ENCODE peak calls at places on chromosomes 7 and 10, in six cellular contexts. One of them, this sample, is unnamed.

GRCh38 chr7:25852249-25852994 is 299.6 kb upstream of the NFE2L3 start:
- DNase-seq in psoas muscle: peak; percentile 65
- DNase-seq in chondrocyte: no peak
- DNase-seq in foreskin keratinocyte: no peak
- DNase-seq in IMR-90: no peak
- DNase-seq in WTC11: peak; percentile 53
- DNase-seq in this sample: no peak

GRCh38 chr7:54159088-54159487 is 383.1 kb upstream of the VSTM2A start:
- DNase-seq in psoas muscle: no peak
- DNase-seq in foreskin keratinocyte: no peak
- DNase-seq in chondrocyte: no peak
- DNase-seq in WTC11: no peak
- DNase-seq in IMR-90: no peak
- DNase-seq in this sample: no peak

GRCh38 chr10:126387041-126387908 is 1.0 kb downstream of the ADAM12 start:
- DNase-seq in foreskin keratinocyte: peak; percentile 57
- DNase-seq in IMR-90: peak; percentile 72
- DNase-seq in psoas muscle: peak; percentile 58
- DNase-seq in chondrocyte: no peak
- DNase-seq in WTC11: peak; percentile 80
- DNase-seq in this sample: peak; percentile 27

GRCh38 chr7:85764034-85764433 is 577.2 kb upstream of the SEMA3D start:
- DNase-seq in WTC11: no peak
- DNase-seq in psoas muscle: no peak
- DNase-seq in chondrocyte: no peak
- DNase-seq in foreskin keratinocyte: no peak
- DNase-seq in IMR-90: no peak
- DNase-seq in this sample: no peak

GRCh38 chr7:90239625-90240228 is 5.2 kb upstream of the CFAP69 start:
- DNase-seq in IMR-90: no peak
- DNase-seq in WTC11: no peak
- DNase-seq in chondrocyte: no peak
- DNase-seq in foreskin keratinocyte: no peak
- DNase-seq in psoas muscle: no peak
- DNase-seq in this sample: no peak

GRCh38 chr7:12770227-12770975 is 83.0 kb downstream of the ARL4A start:
- DNase-seq in chondrocyte: no peak
- DNase-seq in psoas muscle: no peak
- DNase-seq in IMR-90: no peak
- DNase-seq in foreskin keratinocyte: no peak
- DNase-seq in WTC11: no peak
- DNase-seq in this sample: no peak

GRCh38 chr10:16848562-16849154 is 31.4 kb upstream of the RSU1 start:
- DNase-seq in IMR-90: no peak
- DNase-seq in psoas muscle: no peak
- DNase-seq in chondrocyte: no peak
- DNase-seq in foreskin keratinocyte: peak; percentile 84
- DNase-seq in WTC11: no peak
- DNase-seq in this sample: no peak

GRCh38 chr10:114869500-114869899 is 47.9 kb downstream of the FHIP2A start:
- DNase-seq in WTC11: no peak
- DNase-seq in psoas muscle: no peak
- DNase-seq in chondrocyte: no peak
- DNase-seq in IMR-90: peak; percentile 87
- DNase-seq in foreskin keratinocyte: peak; percentile 75
- DNase-seq in this sample: no peak

GRCh38 chr7:41447106-41448042 is 255.5 kb downstream of the INHBA start:
- DNase-seq in psoas muscle: no peak
- DNase-seq in WTC11: no peak
- DNase-seq in chondrocyte: no peak
- DNase-seq in foreskin keratinocyte: no peak
- DNase-seq in IMR-90: peak; percentile 36
- DNase-seq in this sample: no peak

GRCh38 chr7:128713794-128714193 is 25.4 kb upstream of the CALU start:
- DNase-seq in IMR-90: peak; percentile 11
- DNase-seq in WTC11: no peak
- DNase-seq in chondrocyte: no peak
- DNase-seq in foreskin keratinocyte: peak; percentile 79
- DNase-seq in psoas muscle: no peak
- DNase-seq in this sample: no peak

GRCh38 chr7:99489235-99489634 is 10.8 kb downstream of the ZNF394 start:
- DNase-seq in chondrocyte: no peak
- DNase-seq in psoas muscle: peak; percentile 13
- DNase-seq in WTC11: no peak
- DNase-seq in foreskin keratinocyte: no peak
- DNase-seq in IMR-90: no peak
- DNase-seq in this sample: no peak

GRCh38 chr7:92246363-92247101 is 758 bp downstream of the ANKIB1 start:
- DNase-seq in IMR-90: peak; percentile 18
- DNase-seq in foreskin keratinocyte: peak; percentile 38
- DNase-seq in WTC11: peak; percentile 62
- DNase-seq in chondrocyte: no peak
- DNase-seq in psoas muscle: no peak
- DNase-seq in this sample: peak; percentile 59

GRCh38 chr10:61404771-61405170 is 48.4 kb downstream of the TMEM26 start:
- DNase-seq in IMR-90: peak; percentile 67
- DNase-seq in WTC11: no peak
- DNase-seq in chondrocyte: no peak
- DNase-seq in psoas muscle: no peak
- DNase-seq in foreskin keratinocyte: peak; percentile 34
- DNase-seq in this sample: no peak

GRCh38 chr7:409344-410281 is 110.0 kb downstream of the PDGFA start:
- DNase-seq in IMR-90: no peak
- DNase-seq in foreskin keratinocyte: no peak
- DNase-seq in WTC11: peak; percentile 9
- DNase-seq in chondrocyte: no peak
- DNase-seq in psoas muscle: peak; percentile 40
- DNase-seq in this sample: no peak

GRCh38 chr10:93462881-93463280 is 19.3 kb downstream of the MYOF start:
- DNase-seq in psoas muscle: no peak
- DNase-seq in chondrocyte: no peak
- DNase-seq in IMR-90: peak; percentile 54
- DNase-seq in foreskin keratinocyte: peak; percentile 85
- DNase-seq in WTC11: no peak
- DNase-seq in this sample: no peak

GRCh38 chr10:4242561-4243035 is 457.6 kb upstream of the KLF6 start:
- DNase-seq in WTC11: no peak
- DNase-seq in foreskin keratinocyte: peak; percentile 71
- DNase-seq in psoas muscle: no peak
- DNase-seq in chondrocyte: no peak
- DNase-seq in IMR-90: peak; percentile 92
- DNase-seq in this sample: no peak

GRCh38 chr7:127350586-127350985 is 41.9 kb downstream of the ZNF800 start:
- DNase-seq in foreskin keratinocyte: no peak
- DNase-seq in WTC11: no peak
- DNase-seq in chondrocyte: no peak
- DNase-seq in IMR-90: no peak
- DNase-seq in psoas muscle: no peak
- DNase-seq in this sample: no peak

GRCh38 chr7:31633894-31634494 is 53.0 kb upstream of the PPP1R17 start:
- DNase-seq in foreskin keratinocyte: peak; percentile 55
- DNase-seq in psoas muscle: no peak
- DNase-seq in WTC11: peak; percentile 67
- DNase-seq in IMR-90: peak; percentile 39
- DNase-seq in chondrocyte: no peak
- DNase-seq in this sample: peak; percentile 32

GRCh38 chr10:14106828-14107227 is 223.9 kb downstream of the FRMD4A start:
- DNase-seq in psoas muscle: no peak
- DNase-seq in WTC11: no peak
- DNase-seq in foreskin keratinocyte: no peak
- DNase-seq in IMR-90: no peak
- DNase-seq in chondrocyte: no peak
- DNase-seq in this sample: no peak

GRCh38 chr10:110069502-110069982 is 61.8 kb downstream of the ADD3 start:
- DNase-seq in IMR-90: no peak
- DNase-seq in chondrocyte: no peak
- DNase-seq in WTC11: no peak
- DNase-seq in foreskin keratinocyte: no peak
- DNase-seq in psoas muscle: no peak
- DNase-seq in this sample: peak; percentile 55

GRCh38 chr10:75660833-75661232 is 229.4 kb downstream of the LRMDA start:
- DNase-seq in psoas muscle: no peak
- DNase-seq in foreskin keratinocyte: no peak
- DNase-seq in IMR-90: no peak
- DNase-seq in WTC11: no peak
- DNase-seq in chondrocyte: no peak
- DNase-seq in this sample: no peak

GRCh38 chr10:36209480-36209879 is 567.4 kb upstream of the FZD8 start:
- DNase-seq in psoas muscle: no peak
- DNase-seq in WTC11: no peak
- DNase-seq in IMR-90: no peak
- DNase-seq in foreskin keratinocyte: no peak
- DNase-seq in chondrocyte: no peak
- DNase-seq in this sample: no peak

GRCh38 chr10:52436664-52437063 is 122.6 kb downstream of the DKK1 start:
- DNase-seq in foreskin keratinocyte: no peak
- DNase-seq in IMR-90: peak; percentile 93
- DNase-seq in WTC11: no peak
- DNase-seq in psoas muscle: no peak
- DNase-seq in chondrocyte: no peak
- DNase-seq in this sample: no peak

GRCh38 chr10:73998623-73999622 is 1.0 kb downstream of the VCL start:
- DNase-seq in WTC11: peak; percentile 68
- DNase-seq in foreskin keratinocyte: peak; percentile 75
- DNase-seq in psoas muscle: peak; percentile 76
- DNase-seq in chondrocyte: peak; percentile 81
- DNase-seq in IMR-90: peak; percentile 86
- DNase-seq in this sample: no peak
- TF ChIP-seq CTCF in WTC11: no peak
- TF ChIP-seq CTCF in foreskin keratinocyte: peak; percentile 59
- TF ChIP-seq CTCF in psoas muscle: peak; percentile 46
- TF ChIP-seq CTCF in chondrocyte: peak; percentile 77
- TF ChIP-seq CTCF in IMR-90: peak; percentile 55
- TF ChIP-seq CTCF in this sample: no peak

GRCh38 chr7:46134385-46134784 is 213.3 kb upstream of the IGFBP3 start:
- DNase-seq in foreskin keratinocyte: no peak
- DNase-seq in psoas muscle: no peak
- DNase-seq in IMR-90: no peak
- DNase-seq in WTC11: no peak
- DNase-seq in chondrocyte: no peak
- DNase-seq in this sample: no peak

GRCh38 chr7:46129831-46130230 is 208.8 kb upstream of the IGFBP3 start:
- DNase-seq in chondrocyte: no peak
- DNase-seq in IMR-90: no peak
- DNase-seq in psoas muscle: no peak
- DNase-seq in foreskin keratinocyte: no peak
- DNase-seq in WTC11: no peak
- DNase-seq in this sample: no peak

GRCh38 chr7:46133741-46134140 is 212.7 kb upstream of the IGFBP3 start:
- DNase-seq in IMR-90: no peak
- DNase-seq in WTC11: no peak
- DNase-seq in psoas muscle: no peak
- DNase-seq in foreskin keratinocyte: no peak
- DNase-seq in chondrocyte: no peak
- DNase-seq in this sample: no peak

GRCh38 chr7:46133076-46133475 is 212.0 kb upstream of the IGFBP3 start:
- DNase-seq in psoas muscle: no peak
- DNase-seq in IMR-90: no peak
- DNase-seq in chondrocyte: no peak
- DNase-seq in foreskin keratinocyte: no peak
- DNase-seq in WTC11: no peak
- DNase-seq in this sample: no peak

GRCh38 chr7:46131916-46132795 is 211.1 kb upstream of the IGFBP3 start:
- DNase-seq in psoas muscle: no peak
- DNase-seq in foreskin keratinocyte: peak; percentile 70
- DNase-seq in IMR-90: no peak
- DNase-seq in WTC11: peak; percentile 31
- DNase-seq in chondrocyte: no peak
- DNase-seq in this sample: no peak
- TF ChIP-seq CTCF in psoas muscle: no peak
- TF ChIP-seq CTCF in foreskin keratinocyte: peak; percentile 43
- TF ChIP-seq CTCF in IMR-90: peak; percentile 36
- TF ChIP-seq CTCF in WTC11: no peak
- TF ChIP-seq CTCF in chondrocyte: peak; percentile 66
- TF ChIP-seq CTCF in this sample: no peak

GRCh38 chr10:812787-813186 is 118.7 kb downstream of the LARP4B start:
- DNase-seq in IMR-90: no peak
- DNase-seq in psoas muscle: no peak
- DNase-seq in WTC11: no peak
- DNase-seq in foreskin keratinocyte: no peak
- DNase-seq in chondrocyte: no peak
- DNase-seq in this sample: no peak

GRCh38 chr10:811781-812180 is 119.7 kb downstream of the LARP4B start:
- DNase-seq in chondrocyte: no peak
- DNase-seq in WTC11: no peak
- DNase-seq in foreskin keratinocyte: no peak
- DNase-seq in psoas muscle: no peak
- DNase-seq in IMR-90: no peak
- DNase-seq in this sample: no peak

GRCh38 chr10:809671-810350 is 120.3 kb upstream of the DIP2C start:
- DNase-seq in chondrocyte: no peak
- DNase-seq in foreskin keratinocyte: no peak
- DNase-seq in WTC11: no peak
- DNase-seq in psoas muscle: no peak
- DNase-seq in IMR-90: no peak
- DNase-seq in this sample: no peak

GRCh38 chr10:811379-811778 is 120.1 kb downstream of the LARP4B start:
- DNase-seq in IMR-90: no peak
- DNase-seq in chondrocyte: no peak
- DNase-seq in psoas muscle: no peak
- DNase-seq in WTC11: no peak
- DNase-seq in foreskin keratinocyte: no peak
- DNase-seq in this sample: no peak

GRCh38 chr10:810351-810846 is 120.9 kb upstream of the DIP2C start:
- DNase-seq in chondrocyte: no peak
- DNase-seq in IMR-90: peak; percentile 49
- DNase-seq in foreskin keratinocyte: no peak
- DNase-seq in WTC11: no peak
- DNase-seq in psoas muscle: no peak
- DNase-seq in this sample: no peak
- TF ChIP-seq CTCF in chondrocyte: peak; percentile 74
- TF ChIP-seq CTCF in IMR-90: peak; percentile 38
- TF ChIP-seq CTCF in foreskin keratinocyte: peak; percentile 44
- TF ChIP-seq CTCF in WTC11: no peak
- TF ChIP-seq CTCF in psoas muscle: peak; percentile 48
- TF ChIP-seq CTCF in this sample: peak; percentile 54

GRCh38 chr10:45418859-45419672 is 45.0 kb downstream of the ALOX5 start:
- DNase-seq in psoas muscle: peak; percentile 83
- DNase-seq in WTC11: peak; percentile 71
- DNase-seq in IMR-90: peak; percentile 10
- DNase-seq in chondrocyte: no peak
- DNase-seq in foreskin keratinocyte: peak; percentile 6
- DNase-seq in this sample: peak; percentile 83
- TF ChIP-seq CTCF in psoas muscle: no peak
- TF ChIP-seq CTCF in WTC11: no peak
- TF ChIP-seq CTCF in IMR-90: no peak
- TF ChIP-seq CTCF in chondrocyte: peak; percentile 30
- TF ChIP-seq CTCF in foreskin keratinocyte: peak; percentile 14
- TF ChIP-seq CTCF in this sample: no peak

DNA sequence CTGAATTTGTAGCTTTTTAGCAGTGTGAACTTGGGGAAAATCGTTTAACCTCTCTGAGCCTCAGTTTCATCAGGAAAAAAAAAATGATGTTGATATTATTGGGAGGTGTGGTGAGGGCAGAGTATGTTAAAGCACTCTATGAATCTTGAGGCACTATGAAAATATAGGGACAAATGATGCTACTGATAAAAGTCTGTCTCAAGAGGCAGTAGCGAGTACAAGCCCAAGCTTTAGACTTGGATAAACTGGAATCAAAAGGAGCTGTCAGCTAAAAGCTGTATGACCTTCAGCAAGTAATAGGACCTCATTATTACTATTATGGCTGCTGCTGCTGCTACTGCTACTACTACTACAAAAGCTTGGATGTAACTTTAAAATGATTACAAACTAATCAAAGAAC is 8.4 kb downstream of the ZNF277 start:
- DNase-seq in WTC11: no peak
- DNase-seq in psoas muscle: no peak
- DNase-seq in chondrocyte: no peak
- DNase-seq in IMR-90: no peak
- DNase-seq in foreskin keratinocyte: no peak
- DNase-seq in this sample: no peak
- TF ChIP-seq CTCF in WTC11: no peak
- TF ChIP-seq CTCF in psoas muscle: no peak
- TF ChIP-seq CTCF in chondrocyte: peak; percentile 33
- TF ChIP-seq CTCF in IMR-90: no peak
- TF ChIP-seq CTCF in foreskin keratinocyte: peak; percentile 18
- TF ChIP-seq CTCF in this sample: no peak